ENCODE peak calls at places on chromosomes 13 and 19, in eight cellular contexts. J is DND-41, Z is bronchial epithelial cell, H is AG09309, I is Panc1, S is fibroblast of the aortic adventitia, W is LNCaP clone FGC, G is AG09319. D is an unnamed sample.
A peak's percentile ranks its signal among the peaks of the same experiment; 100 is the strongest.

GRCh38 chr13:112996671-112997091 is 27.7 kb downstream of the MCF2L start:
- DNase-seq in J (no peak), Z (no peak), H (no peak), I (no peak), S (no peak), W (no peak), G (no peak), D (no peak)

GRCh38 chr19:52248256-52248655 is 21.1 kb upstream of the ZNF766 start:
- DNase-seq in J (peak; percentile 72), Z (no peak), H (peak; percentile 13), I (no peak), S (peak; percentile 46), W (peak; percentile 39), G (peak; percentile 4), D (peak; percentile 56)

GRCh38 chr19:16548956-16549355 is 6.7 kb upstream of the CHERP start:
- DNase-seq in J (no peak), Z (no peak), H (no peak), I (no peak), S (no peak), W (no peak), G (no peak), D (no peak)

GRCh38 chr13:90933097-90933826 is 414.2 kb upstream of the MIR17HG start:
- DNase-seq in J (no peak), Z (peak; percentile 38), H (no peak), I (no peak), S (no peak), W (no peak), G (no peak), D (no peak)

GRCh38 chr19:55637534-55637933 is 3.3 kb upstream of the ZNF580 start:
- DNase-seq in J (no peak), Z (no peak), H (no peak), I (no peak), S (no peak), W (no peak), G (no peak), D (no peak)

GRCh38 chr19:16328824-16329482 is 4.3 kb downstream of the KLF2 start:
- DNase-seq in J (no peak), Z (no peak), H (no peak), I (no peak), S (peak; percentile 59), W (no peak), G (no peak), D (no peak)

GRCh38 chr19:55044286-55044685 is 6.2 kb upstream of the GP6 start:
- DNase-seq in J (no peak), Z (no peak), H (no peak), I (no peak), S (no peak), W (no peak), G (no peak), D (no peak)

GRCh38 chr13:72113070-72113469 is 246.1 kb upstream of the DACH1 start:
- DNase-seq in J (no peak), Z (peak; percentile 25), H (no peak), I (no peak), S (no peak), W (no peak), G (no peak), D (no peak)

GRCh38 chr13:112066624-112067004 is 335 bp upstream of the SOX1 start:
- DNase-seq in J (no peak), Z (no peak), H (no peak), I (no peak), S (no peak), W (no peak), G (no peak), D (peak; percentile 78)

GRCh38 chr13:41991936-41992335 is 31.0 kb upstream of the VWA8 start:
- DNase-seq in J (no peak), Z (no peak), H (no peak), I (no peak), S (no peak), W (no peak), G (no peak), D (no peak)

GRCh38 chr13:80082396-80083096 is 258.4 kb downstream of the SPRY2 start:
- DNase-seq in J (no peak), Z (peak; percentile 52), H (no peak), I (no peak), S (peak; percentile 67), W (no peak), G (no peak), D (no peak)

GRCh38 chr13:42028113-42028799 is 20.2 kb upstream of the DGKH start:
- DNase-seq in J (no peak), Z (no peak), H (no peak), I (no peak), S (no peak), W (no peak), G (no peak), D (no peak)

GRCh38 chr19:29018542-29018941 is 194.4 kb downstream of the UQCRFS1 start:
- DNase-seq in J (no peak), Z (no peak), H (no peak), I (no peak), S (no peak), W (no peak), G (no peak), D (no peak)

GRCh38 chr19:51108805-51109146 is 567 bp upstream of the CTU1 start:
- DNase-seq in J (no peak), Z (no peak), H (no peak), I (no peak), S (no peak), W (no peak), G (no peak), D (no peak)

GRCh38 chr19:41998246-41999020 is 4.4 kb upstream of the ATP1A3 start:
- DNase-seq in J (no peak), Z (peak; percentile 10), H (no peak), I (no peak), S (peak; percentile 27), W (no peak), G (no peak), D (peak; percentile 91)

GRCh38 chr13:99658266-99658991 is 157.2 kb downstream of the TM9SF2 start:
- DNase-seq in J (peak; percentile 59), Z (peak; percentile 5), H (peak; percentile 32), I (no peak), S (peak; percentile 56), W (no peak), G (peak; percentile 29), D (peak; percentile 62)

GRCh38 chr19:16470911-16471811 is 609 bp downstream of the EPS15L1 start:
- DNase-seq in J (peak; percentile 45), Z (peak; percentile 75), H (no peak), I (no peak), S (peak; percentile 59), W (no peak), G (no peak), D (peak; percentile 36)

GRCh38 chr19:14699641-14700040 is 9.8 kb downstream of the ZNF333 start:
- DNase-seq in J (no peak), Z (no peak), H (no peak), I (no peak), S (no peak), W (no peak), G (no peak), D (no peak)

GRCh38 chr13:28719656-28720055 is 886 bp upstream of the SLC46A3 start:
- DNase-seq in J (no peak), Z (peak; percentile 32), H (peak; percentile 64), I (no peak), S (peak; percentile 37), W (no peak), G (no peak), D (no peak)

GRCh38 chr19:10087296-10088061 is 1.4 kb downstream of the SHFL start:
- DNase-seq in J (no peak), Z (no peak), H (no peak), I (no peak), S (no peak), W (no peak), G (no peak), D (no peak)

GRCh38 chr19:55152017-55152416 is 3.0 kb upstream of the TNNT1 start:
- DNase-seq in J (peak; percentile 44), Z (no peak), H (no peak), I (no peak), S (no peak), W (no peak), G (no peak), D (no peak)

DNA sequence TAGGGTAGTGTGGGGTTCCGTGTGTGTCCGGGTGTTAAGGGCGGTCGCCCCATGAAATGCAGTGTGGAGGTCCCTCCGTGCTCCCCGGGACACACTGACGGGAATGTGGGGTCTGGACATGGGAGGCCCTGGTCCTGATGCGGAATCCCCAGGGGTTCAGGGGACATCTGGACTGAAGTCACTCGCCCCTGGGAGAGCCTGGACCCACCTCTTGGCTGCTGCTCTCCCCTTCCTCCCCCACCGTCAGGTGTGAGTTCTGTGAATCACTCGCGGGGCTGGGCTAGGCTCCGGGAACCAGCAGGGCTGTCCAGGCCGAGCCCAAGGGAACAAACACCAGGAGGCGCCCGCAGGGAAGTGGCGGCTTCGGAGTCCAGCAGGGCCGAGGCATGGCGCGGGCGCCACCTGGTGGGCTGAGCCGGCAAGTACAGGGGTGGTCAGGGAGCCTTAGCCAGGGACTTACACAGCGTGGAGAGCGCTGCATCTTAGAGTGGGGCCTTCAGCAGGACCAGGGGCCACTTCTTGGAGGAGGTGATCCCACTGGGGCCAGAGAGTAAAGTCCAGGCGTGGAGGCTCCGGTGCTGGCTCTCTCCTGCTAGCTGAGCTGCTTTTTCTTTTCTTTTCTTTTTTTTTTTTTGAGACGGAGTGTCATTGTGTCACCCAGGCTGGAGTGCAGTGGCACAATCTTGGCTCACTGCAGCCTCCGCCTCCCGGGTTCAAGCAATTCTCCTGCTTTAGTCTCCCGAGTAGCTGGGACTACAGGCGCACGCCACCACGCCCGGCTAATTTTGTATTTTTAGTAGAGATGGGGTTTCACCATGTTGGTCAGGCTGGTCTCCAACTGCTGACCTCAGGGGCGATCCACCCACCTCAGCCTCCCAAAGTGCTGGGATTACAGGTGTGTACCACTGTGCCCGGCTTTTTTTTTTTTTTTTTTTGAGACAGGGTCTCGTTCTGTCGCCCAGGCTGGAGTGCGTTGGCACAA is 20.1 kb downstream of the WTIP start:
- DNase-seq in J (peak; percentile 83), Z (peak; percentile 83), H (peak; percentile 55), I (peak; percentile 69), S (peak; percentile 88), W (peak; percentile 63), G (peak; percentile 72), D (peak; percentile 98)
- TF ChIP-seq CTCF in J (peak; percentile 97), Z (peak; percentile 100), H (peak; percentile 100), I (peak; percentile 100), S (peak; percentile 100), W (peak; percentile 100), G (peak; percentile 100), D (peak; percentile 96)

GRCh38 chr19:11227201-11227886 is 12.1 kb upstream of the ANGPTL8 start:
- DNase-seq in J (peak; percentile 31), Z (peak; percentile 14), H (no peak), I (no peak), S (no peak), W (no peak), G (no peak), D (no peak)
- TF ChIP-seq CTCF in J (peak; percentile 57), Z (peak; percentile 15), H (no peak), I (no peak), S (no peak), W (no peak), G (no peak), D (no peak)

GRCh38 chr13:48456546-48456945 is 43.6 kb upstream of the LPAR6 start:
- DNase-seq in J (peak; percentile 25), Z (no peak), H (no peak), I (no peak), S (no peak), W (no peak), G (no peak), D (no peak)
- TF ChIP-seq CTCF in J (no peak), Z (no peak), H (no peak), I (no peak), S (no peak), W (no peak), G (no peak), D (no peak)

DNA sequence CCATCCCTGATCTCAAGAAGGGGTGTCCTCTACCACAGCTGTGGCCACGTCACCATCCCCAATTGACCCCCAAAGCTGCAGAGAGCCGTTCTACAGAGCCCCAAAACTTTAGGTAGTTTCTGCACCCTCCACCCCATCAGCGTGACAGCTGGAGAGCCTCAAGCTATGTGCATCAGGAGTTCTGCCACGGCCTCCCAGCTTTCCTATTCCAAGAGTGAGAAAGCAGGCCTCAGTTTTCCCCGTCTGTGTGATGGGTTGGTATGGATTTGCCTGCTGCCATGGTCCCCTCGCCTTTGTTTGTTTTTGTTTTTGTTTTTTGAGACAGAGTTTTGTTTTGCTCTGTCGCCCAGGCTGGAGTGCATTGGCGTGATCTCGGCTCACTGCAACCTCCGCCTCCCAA is 1.5 kb downstream of the BCL3 start:
- DNase-seq in J (no peak), Z (no peak), H (no peak), I (no peak), S (no peak), W (no peak), G (no peak), D (no peak)
- TF ChIP-seq CTCF in J (no peak), Z (no peak), H (no peak), I (no peak), S (no peak), W (no peak), G (no peak), D (no peak)